ENCODE peak calls at places on chromosomes 7 and 10, in nine cellular contexts. C, U, I, K, Z, R, M, J and B are unnamed samples.

GRCh38 chr7:36021367-36021766 is 131.7 kb upstream of the EEPD1 start:
- DNase-seq in C (no peak), U (no peak), I (no peak), K (peak; percentile 30), Z (no peak), R (no peak), M (no peak), J (no peak), B (no peak)

GRCh38 chr10:107034023-107034422 is 130.5 kb downstream of the SORCS1 start:
- DNase-seq in C (no peak), U (no peak), I (no peak), K (no peak), Z (no peak), R (no peak), M (no peak), J (no peak), B (no peak)

GRCh38 chr10:121668336-121669009 is 70.2 kb upstream of the FGFR2 start:
- DNase-seq in C (peak; percentile 15), U (no peak), I (no peak), K (no peak), Z (peak; percentile 77), R (no peak), M (no peak), J (no peak), B (peak; percentile 51)

GRCh38 chr7:87480386-87480785 is 4.9 kb upstream of the ABCB4 start:
- DNase-seq in C (peak; percentile 65), U (no peak), I (no peak), K (no peak), Z (no peak), R (no peak), M (no peak), J (no peak), B (no peak)

GRCh38 chr10:102674566-102674965 is 30.3 kb downstream of the TRIM8 start:
- DNase-seq in C (no peak), U (no peak), I (no peak), K (no peak), Z (no peak), R (no peak), M (no peak), J (no peak), B (no peak)

GRCh38 chr7:80231719-80232118 is 97.1 kb downstream of the GNAI1 start:
- DNase-seq in C (no peak), U (no peak), I (no peak), K (peak; percentile 27), Z (no peak), R (no peak), M (no peak), J (no peak), B (no peak)

GRCh38 chr7:115654384-115655181 is 376.0 kb downstream of the TFEC start:
- DNase-seq in C (peak; percentile 73), U (no peak), I (no peak), K (peak; percentile 47), Z (no peak), R (no peak), M (no peak), J (no peak), B (no peak)

GRCh38 chr7:150820148-150820547 is 19.6 kb downstream of the TMEM176A start:
- DNase-seq in C (no peak), U (no peak), I (no peak), K (no peak), Z (no peak), R (no peak), M (no peak), J (no peak), B (no peak)

GRCh38 chr7:31633894-31634494 is 53.0 kb upstream of the PPP1R17 start:
- DNase-seq in C (peak; percentile 22), U (no peak), I (peak; percentile 17), K (peak; percentile 58), Z (no peak), R (no peak), M (no peak), J (peak; percentile 68), B (peak; percentile 86)

GRCh38 chr10:110357252-110357780 is 52.6 kb upstream of the SMNDC1 start:
- DNase-seq in C (peak; percentile 71), U (no peak), I (peak; percentile 58), K (peak; percentile 88), Z (no peak), R (peak; percentile 60), M (peak; percentile 31), J (no peak), B (no peak)

GRCh38 chr10:44703241-44704155 is 207.6 kb upstream of the TMEM72 start:
- DNase-seq in C (no peak), U (no peak), I (no peak), K (peak; percentile 86), Z (no peak), R (no peak), M (no peak), J (no peak), B (no peak)

GRCh38 chr7:24831240-24831639 is 74.0 kb upstream of the GSDME start:
- DNase-seq in C (no peak), U (no peak), I (no peak), K (peak; percentile 78), Z (no peak), R (no peak), M (no peak), J (no peak), B (no peak)

GRCh38 chr10:79246606-79247275 is 100.5 kb upstream of the PPIF start:
- DNase-seq in C (peak; percentile 13), U (no peak), I (no peak), K (peak; percentile 28), Z (peak; percentile 92), R (no peak), M (no peak), J (no peak), B (no peak)

GRCh38 chr10:58856508-58857240 is 319.8 kb upstream of the PHYHIPL start:
- DNase-seq in C (peak; percentile 99), U (no peak), I (peak; percentile 93), K (peak; percentile 99), Z (peak; percentile 87), R (no peak), M (no peak), J (no peak), B (no peak)

GRCh38 chr10:31129261-31129660 is 97.6 kb upstream of the ZNF438 start:
- DNase-seq in C (peak; percentile 60), U (no peak), I (peak; percentile 82), K (peak; percentile 62), Z (peak; percentile 87), R (no peak), M (no peak), J (no peak), B (peak; percentile 56)

GRCh38 chr10:112344261-112344660 is 29.7 kb upstream of the ACSL5 start:
- DNase-seq in C (no peak), U (no peak), I (no peak), K (no peak), Z (peak; percentile 39), R (no peak), M (no peak), J (no peak), B (no peak)

GRCh38 chr7:23418046-23418445 is 52.2 kb downstream of the IGF2BP3 start:
- DNase-seq in C (no peak), U (no peak), I (peak; percentile 18), K (peak; percentile 41), Z (no peak), R (no peak), M (no peak), J (no peak), B (peak; percentile 85)

GRCh38 chr10:35946556-35946955 is 304.5 kb upstream of the FZD8 start:
- DNase-seq in C (no peak), U (no peak), I (no peak), K (no peak), Z (no peak), R (no peak), M (no peak), J (no peak), B (no peak)

GRCh38 chr10:33273295-33274002 is 61.0 kb downstream of the NRP1 start:
- DNase-seq in C (peak; percentile 92), U (no peak), I (peak; percentile 97), K (peak; percentile 98), Z (peak; percentile 97), R (no peak), M (no peak), J (no peak), B (peak; percentile 97)

GRCh38 chr7:81873559-81873958 is 103.7 kb upstream of the HGF start:
- DNase-seq in C (no peak), U (no peak), I (peak; percentile 13), K (peak; percentile 34), Z (no peak), R (no peak), M (no peak), J (no peak), B (no peak)

GRCh38 chr7:47495269-47495875 is 86.5 kb downstream of the TNS3 start:
- DNase-seq in C (no peak), U (no peak), I (no peak), K (no peak), Z (no peak), R (no peak), M (no peak), J (no peak), B (no peak)

GRCh38 chr7:123237-123636 is 69.1 kb upstream of the FAM20C start:
- DNase-seq in C (no peak), U (no peak), I (no peak), K (no peak), Z (no peak), R (no peak), M (no peak), J (no peak), B (no peak)

GRCh38 chr10:78688221-78688944 is 380.4 kb upstream of the ZMIZ1 start:
- DNase-seq in C (no peak), U (no peak), I (no peak), K (no peak), Z (no peak), R (no peak), M (no peak), J (no peak), B (no peak)

GRCh38 chr7:111098011-111098925 is 7.3 kb downstream of the LRRN3 start:
- DNase-seq in C (no peak), U (peak; percentile 25), I (no peak), K (peak; percentile 25), Z (peak; percentile 62), R (peak; percentile 48), M (peak; percentile 34), J (peak; percentile 36), B (peak; percentile 63)

GRCh38 chr7:112990619-112991018 is 96.0 kb downstream of the GPR85 start:
- DNase-seq in C (peak; percentile 55), U (no peak), I (no peak), K (peak; percentile 65), Z (no peak), R (no peak), M (no peak), J (no peak), B (no peak)

GRCh38 chr7:96067321-96067720 is 254.6 kb downstream of the SLC25A13 start:
- DNase-seq in C (peak; percentile 29), U (no peak), I (no peak), K (no peak), Z (no peak), R (no peak), M (no peak), J (no peak), B (no peak)